ENCODE peak calls at places on chromosomes 11 and 22, in eight cellular contexts. P is DND-41, V is cardiac muscle cell, U is HL-60, A is GM12865, D is MCF 10A, B is dorsolateral prefrontal cortex, I is endodermal cell. Z is an unnamed sample.

GRCh38 chr11:103798029-103798428 is 238.4 kb upstream of the DDI1 start:
- DNase-seq in P (no peak), V (no peak), U (no peak), A (no peak), D (no peak), B (no peak), I (no peak), Z (no peak)

GRCh38 chr22:37742374-37743092 is 45.7 kb downstream of the TRIOBP start:
- DNase-seq in P (no peak), V (no peak), U (peak), A (no peak), D (peak), B (no peak), I (no peak), Z (no peak)

GRCh38 chr22:27554106-27554814 is 247.3 kb downstream of the MN1 start:
- DNase-seq in P (no peak), V (no peak), U (no peak), A (no peak), D (peak), B (no peak), I (no peak), Z (no peak)

GRCh38 chr22:38317237-38317994 is at the start of gene CSNK1E:
- DNase-seq in P (peak), V (peak), U (peak), A (peak), D (peak), B (peak), I (peak), Z (peak)

GRCh38 chr11:19919050-19919561 is 206.5 kb downstream of the NAV2 start:
- DNase-seq in P (no peak), V (no peak), U (no peak), A (no peak), D (peak), B (no peak), I (no peak), Z (no peak)

GRCh38 chr11:64207247-64208085 is 945 bp downstream of the FERMT3 start:
- DNase-seq in P (peak), V (no peak), U (peak), A (peak), D (no peak), B (no peak), I (no peak), Z (peak)

GRCh38 chr22:21917206-21917958 is 35.3 kb downstream of the PPM1F start:
- DNase-seq in P (no peak), V (peak), U (no peak), A (no peak), D (no peak), B (no peak), I (no peak), Z (no peak)

GRCh38 chr11:64131657-64132387 is 34.1 kb downstream of the MACROD1 start:
- DNase-seq in P (no peak), V (peak), U (no peak), A (no peak), D (no peak), B (no peak), I (no peak), Z (no peak)

GRCh38 chr22:46557736-46558480 is 20.5 kb upstream of the CELSR1 start:
- DNase-seq in P (no peak), V (no peak), U (no peak), A (no peak), D (peak), B (no peak), I (no peak), Z (no peak)

GRCh38 chr11:118003021-118003423 is 16.8 kb downstream of the IL10RA start:
- DNase-seq in P (peak), V (no peak), U (no peak), A (peak), D (no peak), B (no peak), I (no peak), Z (no peak)

GRCh38 chr22:37566329-37566837 is 6.1 kb downstream of the CDC42EP1 start:
- DNase-seq in P (peak), V (no peak), U (no peak), A (peak), D (no peak), B (peak), I (no peak), Z (peak)

GRCh38 chr11:114285599-114285998 is 10.6 kb upstream of the NNMT start:
- DNase-seq in P (no peak), V (no peak), U (no peak), A (no peak), D (peak), B (no peak), I (peak), Z (no peak)

GRCh38 chr22:36986242-36986821 is 32.9 kb downstream of the TST start:
- DNase-seq in P (peak), V (no peak), U (peak), A (peak), D (peak), B (no peak), I (peak), Z (no peak)

GRCh38 chr22:35418088-35418487 is 18.1 kb downstream of the MCM5 start:
- DNase-seq in P (no peak), V (no peak), U (no peak), A (no peak), D (peak), B (no peak), I (no peak), Z (no peak)

GRCh38 chr22:46064236-46064965 is 85.9 kb upstream of the PPARA start:
- DNase-seq in P (no peak), V (no peak), U (no peak), A (no peak), D (peak), B (peak), I (peak), Z (no peak)

GRCh38 chr22:36439481-36440271 is 41.8 kb downstream of the TXN2 start:
- DNase-seq in P (no peak), V (no peak), U (no peak), A (no peak), D (peak), B (no peak), I (peak), Z (no peak)

GRCh38 chr22:46057762-46058420 is 80.9 kb upstream of the WNT7B start:
- DNase-seq in P (peak), V (no peak), U (no peak), A (peak), D (peak), B (peak), I (peak), Z (peak)

GRCh38 chr11:8325905-8326304 is 62.2 kb upstream of the LMO1 start:
- DNase-seq in P (no peak), V (no peak), U (no peak), A (no peak), D (no peak), B (no peak), I (peak), Z (no peak)

GRCh38 chr11:17008099-17008498 is 6.1 kb downstream of the PLEKHA7 start:
- DNase-seq in P (no peak), V (no peak), U (no peak), A (no peak), D (peak), B (no peak), I (no peak), Z (no peak)

GRCh38 chr11:114880458-114880857 is 202.1 kb downstream of the NXPE2 start:
- DNase-seq in P (no peak), V (no peak), U (no peak), A (no peak), D (no peak), B (no peak), I (no peak), Z (no peak)

GRCh38 chr11:119473901-119474681 is 51.1 kb upstream of the THY1 start:
- DNase-seq in P (no peak), V (no peak), U (no peak), A (no peak), D (no peak), B (no peak), I (no peak), Z (no peak)

GRCh38 chr11:129610545-129610944 is 205.1 kb upstream of the TMEM45B start:
- DNase-seq in P (no peak), V (no peak), U (no peak), A (no peak), D (no peak), B (no peak), I (no peak), Z (no peak)

GRCh38 chr11:47028530-47029093 is 92.1 kb downstream of the CSTPP1 start:
- DNase-seq in P (no peak), V (no peak), U (no peak), A (no peak), D (no peak), B (no peak), I (no peak), Z (no peak)

GRCh38 chr22:21834869-21835268 is 32.6 kb downstream of the MAPK1 start:
- DNase-seq in P (no peak), V (no peak), U (no peak), A (peak), D (no peak), B (no peak), I (no peak), Z (no peak)

GRCh38 chr11:125464266-125464662 is 31.8 kb downstream of the FEZ1 start:
- DNase-seq in P (no peak), V (no peak), U (no peak), A (no peak), D (peak), B (no peak), I (no peak), Z (no peak)

GRCh38 chr11:47087801-47088200 is 88.9 kb downstream of the ARFGAP2 start:
- DNase-seq in P (no peak), V (no peak), U (peak), A (no peak), D (no peak), B (no peak), I (no peak), Z (no peak)

GRCh38 chr11:65558785-65559509 is 788 bp upstream of the LTBP3 start:
- DNase-seq in P (no peak), V (no peak), U (no peak), A (no peak), D (peak), B (no peak), I (peak), Z (no peak)

GRCh38 chr11:18013790-18014507 is 1.1 kb upstream of the SERGEF start:
- DNase-seq in P (no peak), V (peak), U (no peak), A (peak), D (no peak), B (no peak), I (peak), Z (no peak)

GRCh38 chr11:127052420-127052819 is 51.9 kb upstream of the KIRREL3 start:
- DNase-seq in P (no peak), V (no peak), U (no peak), A (no peak), D (no peak), B (no peak), I (no peak), Z (no peak)

GRCh38 chr22:29747832-29748231 is 19.0 kb downstream of the ZMAT5 start:
- DNase-seq in P (no peak), V (no peak), U (no peak), A (no peak), D (no peak), B (no peak), I (no peak), Z (no peak)

GRCh38 chr22:29740216-29740615 is 20.4 kb downstream of the CABP7 start:
- DNase-seq in P (no peak), V (no peak), U (no peak), A (no peak), D (no peak), B (no peak), I (no peak), Z (no peak)

GRCh38 chr22:29748248-29748893 is 18.4 kb downstream of the ZMAT5 start:
- DNase-seq in P (no peak), V (no peak), U (peak), A (no peak), D (no peak), B (no peak), I (no peak), Z (no peak)

GRCh38 chr22:29742319-29742718 is 22.5 kb downstream of the CABP7 start:
- DNase-seq in P (peak), V (no peak), U (no peak), A (no peak), D (no peak), B (no peak), I (no peak), Z (no peak)

GRCh38 chr22:29744902-29745301 is 21.9 kb downstream of the ZMAT5 start:
- DNase-seq in P (no peak), V (no peak), U (no peak), A (no peak), D (peak), B (no peak), I (no peak), Z (no peak)
- TF ChIP-seq CTCF in P (no peak), V (no peak), U (no peak), A (no peak), D (no peak), B (no peak), I (no peak), Z (no peak)

GRCh38 chr22:42114721-42115120 is 15.9 kb downstream of the CYP2D6 start:
- DNase-seq in P (no peak), V (no peak), U (peak), A (peak), D (peak), B (no peak), I (peak), Z (no peak)
- TF ChIP-seq CTCF in P (no peak), V (peak), U (no peak), A (peak), D (peak), B (peak), I (peak), Z (no peak)

GRCh38 chr22:26372890-26373289 is 56.2 kb upstream of the ASPHD2 start:
- DNase-seq in P (no peak), V (no peak), U (no peak), A (no peak), D (no peak), B (no peak), I (no peak), Z (no peak)

GRCh38 chr22:26380072-26380471 is 49.0 kb upstream of the ASPHD2 start:
- DNase-seq in P (no peak), V (no peak), U (no peak), A (no peak), D (no peak), B (no peak), I (no peak), Z (no peak)

GRCh38 chr22:26374645-26375044 is 54.4 kb upstream of the ASPHD2 start:
- DNase-seq in P (no peak), V (no peak), U (no peak), A (no peak), D (no peak), B (no peak), I (no peak), Z (no peak)

GRCh38 chr22:26377170-26377825 is 51.8 kb upstream of the ASPHD2 start:
- DNase-seq in P (peak), V (no peak), U (peak), A (peak), D (no peak), B (no peak), I (peak), Z (no peak)
- TF ChIP-seq CTCF in P (peak), V (no peak), U (no peak), A (no peak), D (no peak), B (no peak), I (peak), Z (peak)

DNA sequence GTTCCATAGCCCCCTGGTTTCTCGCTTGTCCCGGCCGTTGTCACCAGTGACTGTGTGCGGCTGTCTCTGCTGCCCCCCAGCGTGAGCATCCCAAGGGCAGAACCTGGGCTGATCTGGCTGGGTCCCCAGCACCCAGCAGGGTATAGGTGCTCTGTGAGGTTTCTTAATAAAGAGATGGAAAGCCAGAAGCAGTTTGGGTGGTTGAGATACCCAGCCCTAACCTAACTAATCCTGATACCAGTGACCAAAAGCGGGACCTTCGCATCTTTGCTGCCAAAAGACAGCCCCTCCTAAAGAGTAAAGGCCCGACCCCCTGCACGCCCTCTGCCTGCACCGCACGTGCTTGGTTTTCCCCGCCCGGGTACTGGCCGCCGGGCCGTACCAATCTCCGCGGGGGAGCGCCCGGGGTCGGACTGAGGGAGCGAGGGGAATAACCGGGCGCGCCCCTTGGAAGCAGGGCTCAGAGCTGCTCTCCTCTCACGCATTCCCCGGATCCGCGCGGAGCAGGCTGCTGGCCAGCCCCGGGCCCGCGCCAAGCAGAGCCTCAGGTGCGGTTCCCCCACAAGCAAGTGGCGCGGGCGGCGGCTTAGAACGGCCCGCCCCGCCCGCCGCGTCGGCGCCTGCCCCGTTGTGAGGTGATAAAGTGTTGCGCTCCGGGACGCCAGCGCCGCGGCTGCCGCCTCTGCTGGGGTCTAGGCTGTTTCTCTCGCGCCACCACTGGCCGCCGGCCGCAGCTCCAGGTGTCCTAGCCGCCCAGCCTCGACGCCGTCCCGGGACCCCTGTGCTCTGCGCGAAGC is at the start of gene DGAT2:
- DNase-seq in P (no peak), V (peak), U (peak), A (peak), D (peak), B (peak), I (peak), Z (peak)
- TF ChIP-seq CTCF in P (no peak), V (peak), U (no peak), A (peak), D (no peak), B (no peak), I (peak), Z (peak)

DNA sequence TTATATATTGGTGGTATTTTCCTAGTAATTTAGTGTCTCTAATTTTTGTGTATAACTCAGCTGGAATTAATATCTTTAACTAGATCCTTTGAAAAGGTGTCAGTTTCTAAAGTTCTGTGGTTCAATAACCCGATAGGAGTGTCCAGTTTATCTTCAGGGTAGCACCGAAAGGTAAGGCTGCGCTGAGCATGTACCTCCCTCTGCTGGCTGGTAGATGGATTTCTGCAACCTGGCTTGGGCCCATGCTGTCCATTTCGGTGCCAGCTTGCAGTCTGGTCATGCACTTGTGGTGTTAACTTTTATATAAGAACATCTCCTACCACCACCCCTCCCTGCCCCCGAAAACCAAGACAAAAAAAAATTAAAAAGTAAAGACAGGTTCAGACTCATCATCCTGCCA is 24.7 kb downstream of the EXT2 start:
- DNase-seq in P (no peak), V (no peak), U (no peak), A (no peak), D (peak), B (no peak), I (peak), Z (no peak)
- TF ChIP-seq CTCF in P (peak), V (peak), U (no peak), A (no peak), D (peak), B (no peak), I (peak), Z (no peak)

GRCh38 chr22:30424471-30425326 is 869 bp upstream of the MTFP1 start:
- DNase-seq in P (peak), V (peak), U (peak), A (peak), D (peak), B (no peak), I (peak), Z (no peak)

GRCh38 chr22:30425327-30425615 is 297 bp upstream of the MTFP1 start:
- DNase-seq in P (no peak), V (no peak), U (no peak), A (no peak), D (no peak), B (no peak), I (no peak), Z (no peak)

GRCh38 chr22:30426395-30427353 is 1.1 kb downstream of the MTFP1 start:
- DNase-seq in P (peak), V (peak), U (peak), A (peak), D (peak), B (peak), I (peak), Z (peak)

GRCh38 chr22:30423959-30424380 is 1.6 kb upstream of the MTFP1 start:
- DNase-seq in P (peak), V (peak), U (peak), A (peak), D (peak), B (peak), I (peak), Z (peak)

GRCh38 chr22:30425616-30426394 is at the start of gene MTFP1:
- DNase-seq in P (peak), V (peak), U (peak), A (peak), D (peak), B (no peak), I (peak), Z (peak)
- TF ChIP-seq CTCF in P (no peak), V (no peak), U (no peak), A (no peak), D (no peak), B (peak), I (no peak), Z (no peak)

DNA sequence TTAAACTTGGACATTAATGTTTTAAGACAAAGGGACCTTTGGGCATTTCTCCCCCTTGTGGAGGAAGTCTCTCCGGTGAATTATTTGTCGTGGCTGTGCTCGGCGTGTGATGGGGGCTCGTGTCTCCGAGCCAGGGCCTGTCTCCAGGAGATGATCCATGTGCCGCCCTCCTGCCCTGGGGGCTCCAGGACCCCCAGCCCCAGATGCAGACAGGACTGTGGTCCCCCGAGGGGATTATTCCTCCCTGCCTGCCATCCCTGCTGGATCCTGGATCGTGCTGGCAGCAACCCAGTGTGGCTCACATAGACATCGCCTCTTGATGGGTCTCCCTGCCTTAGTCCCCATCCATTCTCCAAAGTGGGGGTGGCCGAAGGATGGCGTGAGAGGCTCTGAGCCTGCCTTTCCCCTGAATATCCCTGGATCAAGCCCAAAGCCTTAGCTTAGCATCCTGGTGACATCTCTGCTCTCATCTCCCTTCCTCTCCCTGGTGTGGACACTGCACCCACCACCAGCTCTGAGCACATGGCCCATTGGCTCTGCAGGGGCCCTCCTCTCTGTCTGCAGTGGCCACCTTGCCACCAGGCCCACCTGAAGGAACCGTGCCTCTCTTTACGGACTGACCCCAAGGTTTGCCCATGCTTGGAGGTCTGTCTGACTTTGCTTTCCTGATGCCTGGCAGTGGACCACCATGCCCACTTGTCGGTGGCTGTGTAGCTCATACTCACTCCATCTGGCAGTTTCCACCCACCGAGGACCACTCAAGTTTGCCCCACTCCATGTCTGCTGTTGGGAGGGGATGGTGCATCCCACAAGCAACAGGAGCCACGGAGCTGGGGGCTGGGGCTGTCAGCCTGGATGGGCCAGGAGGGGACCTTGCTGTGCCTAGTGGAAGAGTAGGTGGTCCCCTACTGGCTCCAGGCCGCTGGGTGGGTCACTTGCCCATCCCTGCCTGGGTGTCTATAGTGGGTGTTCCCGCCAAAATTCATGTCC is 56.7 kb downstream of the SMIM38 start:
- DNase-seq in P (no peak), V (no peak), U (no peak), A (no peak), D (no peak), B (no peak), I (peak), Z (no peak)
- TF ChIP-seq CTCF in P (no peak), V (peak), U (no peak), A (no peak), D (no peak), B (no peak), I (peak), Z (no peak)